ENCODE peak calls at places on chromosomes 11 and 22, in nine cellular contexts. One of them, this sample, is unnamed.

GRCh38 chr11:102990145-102990544 is 34.6 kb upstream of the MMP13 start:
- DNase-seq in sigmoid colon: no peak
- DNase-seq in CD4-positive, alpha-beta T cell: no peak
- DNase-seq in pancreas: no peak
- DNase-seq in brain microvascular endothelial cell: no peak
- DNase-seq in lower lobe of right lung: no peak
- DNase-seq in astrocyte: peak
- DNase-seq in mammary epithelial cell: no peak
- DNase-seq in HCT116: no peak
- DNase-seq in this sample: no peak

GRCh38 chr11:85939099-85940015 is 84.2 kb downstream of the CCDC83 start:
- DNase-seq in sigmoid colon: no peak
- DNase-seq in CD4-positive, alpha-beta T cell: no peak
- DNase-seq in pancreas: no peak
- DNase-seq in brain microvascular endothelial cell: no peak
- DNase-seq in lower lobe of right lung: no peak
- DNase-seq in astrocyte: no peak
- DNase-seq in mammary epithelial cell: no peak
- DNase-seq in HCT116: no peak
- DNase-seq in this sample: no peak

GRCh38 chr11:70072471-70073187 is 5.5 kb upstream of the ANO1 start:
- DNase-seq in sigmoid colon: peak
- DNase-seq in CD4-positive, alpha-beta T cell: no peak
- DNase-seq in pancreas: no peak
- DNase-seq in brain microvascular endothelial cell: no peak
- DNase-seq in lower lobe of right lung: no peak
- DNase-seq in astrocyte: no peak
- DNase-seq in mammary epithelial cell: no peak
- DNase-seq in HCT116: no peak
- DNase-seq in this sample: peak

GRCh38 chr11:83374311-83374710 is 88.1 kb upstream of the CCDC90B start:
- DNase-seq in sigmoid colon: no peak
- DNase-seq in CD4-positive, alpha-beta T cell: no peak
- DNase-seq in pancreas: no peak
- DNase-seq in brain microvascular endothelial cell: no peak
- DNase-seq in lower lobe of right lung: no peak
- DNase-seq in astrocyte: no peak
- DNase-seq in mammary epithelial cell: no peak
- DNase-seq in HCT116: no peak
- DNase-seq in this sample: no peak

GRCh38 chr11:122509091-122509490 is 146.4 kb upstream of the UBASH3B start:
- DNase-seq in sigmoid colon: no peak
- DNase-seq in CD4-positive, alpha-beta T cell: no peak
- DNase-seq in pancreas: no peak
- DNase-seq in brain microvascular endothelial cell: no peak
- DNase-seq in lower lobe of right lung: no peak
- DNase-seq in astrocyte: no peak
- DNase-seq in mammary epithelial cell: no peak
- DNase-seq in HCT116: no peak
- DNase-seq in this sample: no peak

GRCh38 chr11:25766332-25767015 is 565.5 kb upstream of the ANO3 start:
- DNase-seq in sigmoid colon: no peak
- DNase-seq in CD4-positive, alpha-beta T cell: no peak
- DNase-seq in pancreas: no peak
- DNase-seq in brain microvascular endothelial cell: peak
- DNase-seq in lower lobe of right lung: no peak
- DNase-seq in astrocyte: no peak
- DNase-seq in mammary epithelial cell: no peak
- DNase-seq in HCT116: no peak
- DNase-seq in this sample: no peak

GRCh38 chr11:23859087-23859486 is 637.8 kb upstream of the LUZP2 start:
- DNase-seq in sigmoid colon: no peak
- DNase-seq in CD4-positive, alpha-beta T cell: no peak
- DNase-seq in pancreas: no peak
- DNase-seq in brain microvascular endothelial cell: no peak
- DNase-seq in lower lobe of right lung: no peak
- DNase-seq in astrocyte: no peak
- DNase-seq in mammary epithelial cell: no peak
- DNase-seq in HCT116: no peak
- DNase-seq in this sample: no peak

GRCh38 chr11:74018331-74019005 is 9.6 kb upstream of the UCP3 start:
- DNase-seq in sigmoid colon: peak
- DNase-seq in CD4-positive, alpha-beta T cell: no peak
- DNase-seq in pancreas: peak
- DNase-seq in brain microvascular endothelial cell: peak
- DNase-seq in lower lobe of right lung: peak
- DNase-seq in astrocyte: peak
- DNase-seq in mammary epithelial cell: no peak
- DNase-seq in HCT116: no peak
- DNase-seq in this sample: peak

GRCh38 chr11:15062631-15063030 is 10.8 kb upstream of the CALCB start:
- DNase-seq in sigmoid colon: no peak
- DNase-seq in CD4-positive, alpha-beta T cell: no peak
- DNase-seq in pancreas: no peak
- DNase-seq in brain microvascular endothelial cell: no peak
- DNase-seq in lower lobe of right lung: no peak
- DNase-seq in astrocyte: no peak
- DNase-seq in mammary epithelial cell: peak
- DNase-seq in HCT116: no peak
- DNase-seq in this sample: no peak

GRCh38 chr11:15055620-15056356 is 17.6 kb upstream of the CALCB start:
- DNase-seq in sigmoid colon: no peak
- DNase-seq in CD4-positive, alpha-beta T cell: no peak
- DNase-seq in pancreas: no peak
- DNase-seq in brain microvascular endothelial cell: no peak
- DNase-seq in lower lobe of right lung: no peak
- DNase-seq in astrocyte: no peak
- DNase-seq in mammary epithelial cell: peak
- DNase-seq in HCT116: no peak
- DNase-seq in this sample: no peak

GRCh38 chr11:15057352-15057751 is 16.0 kb upstream of the CALCB start:
- DNase-seq in sigmoid colon: no peak
- DNase-seq in CD4-positive, alpha-beta T cell: no peak
- DNase-seq in pancreas: no peak
- DNase-seq in brain microvascular endothelial cell: no peak
- DNase-seq in lower lobe of right lung: no peak
- DNase-seq in astrocyte: no peak
- DNase-seq in mammary epithelial cell: no peak
- DNase-seq in HCT116: no peak
- DNase-seq in this sample: no peak

GRCh38 chr11:15053201-15053685 is 20.1 kb upstream of the CALCB start:
- DNase-seq in sigmoid colon: no peak
- DNase-seq in CD4-positive, alpha-beta T cell: no peak
- DNase-seq in pancreas: no peak
- DNase-seq in brain microvascular endothelial cell: no peak
- DNase-seq in lower lobe of right lung: no peak
- DNase-seq in astrocyte: no peak
- DNase-seq in mammary epithelial cell: peak
- DNase-seq in HCT116: peak
- DNase-seq in this sample: no peak

GRCh38 chr11:15059132-15059531 is 14.3 kb upstream of the CALCB start:
- DNase-seq in sigmoid colon: no peak
- DNase-seq in CD4-positive, alpha-beta T cell: no peak
- DNase-seq in pancreas: no peak
- DNase-seq in brain microvascular endothelial cell: no peak
- DNase-seq in lower lobe of right lung: no peak
- DNase-seq in astrocyte: no peak
- DNase-seq in mammary epithelial cell: no peak
- DNase-seq in HCT116: no peak
- DNase-seq in this sample: no peak
- H3K27ac ChIP-seq in sigmoid colon: no peak
- H3K27ac ChIP-seq in CD4-positive, alpha-beta T cell: no peak
- H3K27ac ChIP-seq in pancreas: no peak
- H3K27ac ChIP-seq in brain microvascular endothelial cell: no peak
- H3K27ac ChIP-seq in lower lobe of right lung: no peak
- H3K27ac ChIP-seq in astrocyte: no peak
- H3K27ac ChIP-seq in mammary epithelial cell: no peak
- H3K27ac ChIP-seq in HCT116: no peak
- H3K27ac ChIP-seq in this sample: no peak

GRCh38 chr22:21839765-21840140 is 27.7 kb downstream of the MAPK1 start:
- DNase-seq in sigmoid colon: no peak
- DNase-seq in CD4-positive, alpha-beta T cell: no peak
- DNase-seq in pancreas: no peak
- DNase-seq in brain microvascular endothelial cell: no peak
- DNase-seq in lower lobe of right lung: no peak
- DNase-seq in astrocyte: no peak
- DNase-seq in mammary epithelial cell: no peak
- DNase-seq in HCT116: no peak
- DNase-seq in this sample: no peak

GRCh38 chr22:21834869-21835268 is 32.6 kb downstream of the MAPK1 start:
- DNase-seq in sigmoid colon: no peak
- DNase-seq in CD4-positive, alpha-beta T cell: no peak
- DNase-seq in pancreas: no peak
- DNase-seq in brain microvascular endothelial cell: no peak
- DNase-seq in lower lobe of right lung: no peak
- DNase-seq in astrocyte: no peak
- DNase-seq in mammary epithelial cell: no peak
- DNase-seq in HCT116: no peak
- DNase-seq in this sample: no peak

GRCh38 chr22:21835378-21835777 is 32.1 kb downstream of the MAPK1 start:
- DNase-seq in sigmoid colon: no peak
- DNase-seq in CD4-positive, alpha-beta T cell: no peak
- DNase-seq in pancreas: no peak
- DNase-seq in brain microvascular endothelial cell: no peak
- DNase-seq in lower lobe of right lung: no peak
- DNase-seq in astrocyte: no peak
- DNase-seq in mammary epithelial cell: no peak
- DNase-seq in HCT116: no peak
- DNase-seq in this sample: no peak

GRCh38 chr22:21840236-21840823 is 27.1 kb downstream of the MAPK1 start:
- DNase-seq in sigmoid colon: no peak
- DNase-seq in CD4-positive, alpha-beta T cell: no peak
- DNase-seq in pancreas: no peak
- DNase-seq in brain microvascular endothelial cell: no peak
- DNase-seq in lower lobe of right lung: no peak
- DNase-seq in astrocyte: no peak
- DNase-seq in mammary epithelial cell: no peak
- DNase-seq in HCT116: no peak
- DNase-seq in this sample: no peak

DNA sequence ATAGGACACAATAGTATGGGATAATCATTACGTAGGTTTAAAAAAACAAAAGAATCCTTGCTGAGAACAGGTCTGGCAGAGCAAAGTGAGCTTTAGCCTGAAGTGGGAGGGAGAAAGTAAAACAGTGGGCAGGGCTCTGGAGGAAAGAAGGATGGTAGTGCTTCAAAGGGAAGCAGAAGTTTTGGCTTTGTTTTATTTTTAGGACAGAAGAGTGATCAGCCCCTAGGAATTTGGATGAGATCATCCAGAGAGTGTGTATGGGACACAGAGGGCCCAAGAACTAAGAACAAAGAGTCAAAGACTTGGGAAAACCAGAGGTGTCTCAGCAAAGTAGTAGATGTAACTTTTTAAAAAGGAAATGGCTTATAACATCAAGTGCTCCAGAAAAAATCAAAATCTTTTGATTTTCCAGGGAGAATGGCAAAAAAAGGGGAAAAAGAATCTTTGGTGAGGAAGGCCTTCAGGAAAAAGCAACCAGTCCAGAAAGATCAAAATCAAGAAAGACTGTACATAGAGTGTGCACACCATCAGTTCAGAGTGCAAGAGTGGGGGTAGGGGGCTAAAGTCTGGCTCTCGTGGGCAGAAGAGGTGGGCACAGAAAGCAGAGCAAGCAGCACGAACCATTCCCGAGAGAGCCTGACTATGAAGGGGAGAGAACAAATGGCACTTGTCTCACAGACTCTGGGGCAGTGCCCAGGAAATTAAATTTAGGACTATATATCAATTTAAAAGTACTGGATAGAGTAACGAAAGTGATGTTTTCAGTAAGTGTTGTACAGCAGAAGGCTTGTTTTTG is 30.1 kb downstream of the MAPK1 start:
- DNase-seq in sigmoid colon: no peak
- DNase-seq in CD4-positive, alpha-beta T cell: no peak
- DNase-seq in pancreas: no peak
- DNase-seq in brain microvascular endothelial cell: peak
- DNase-seq in lower lobe of right lung: no peak
- DNase-seq in astrocyte: peak
- DNase-seq in mammary epithelial cell: peak
- DNase-seq in HCT116: peak
- DNase-seq in this sample: no peak
- H3K27ac ChIP-seq in sigmoid colon: peak
- H3K27ac ChIP-seq in CD4-positive, alpha-beta T cell: no peak
- H3K27ac ChIP-seq in pancreas: peak
- H3K27ac ChIP-seq in brain microvascular endothelial cell: peak
- H3K27ac ChIP-seq in lower lobe of right lung: peak
- H3K27ac ChIP-seq in astrocyte: peak
- H3K27ac ChIP-seq in mammary epithelial cell: peak
- H3K27ac ChIP-seq in HCT116: peak
- H3K27ac ChIP-seq in this sample: peak

GRCh38 chr11:58060939-58061672 is 30.4 kb downstream of the OR6Q1 start:
- DNase-seq in sigmoid colon: no peak
- DNase-seq in CD4-positive, alpha-beta T cell: no peak
- DNase-seq in pancreas: no peak
- DNase-seq in brain microvascular endothelial cell: no peak
- DNase-seq in lower lobe of right lung: no peak
- DNase-seq in astrocyte: peak
- DNase-seq in mammary epithelial cell: peak
- DNase-seq in HCT116: no peak
- DNase-seq in this sample: no peak
- H3K27ac ChIP-seq in sigmoid colon: no peak
- H3K27ac ChIP-seq in CD4-positive, alpha-beta T cell: no peak
- H3K27ac ChIP-seq in pancreas: peak
- H3K27ac ChIP-seq in brain microvascular endothelial cell: no peak
- H3K27ac ChIP-seq in lower lobe of right lung: no peak
- H3K27ac ChIP-seq in astrocyte: peak
- H3K27ac ChIP-seq in mammary epithelial cell: peak
- H3K27ac ChIP-seq in HCT116: no peak
- H3K27ac ChIP-seq in this sample: no peak

GRCh38 chr11:30485222-30485621 is 100.9 kb downstream of the MPPED2 start:
- DNase-seq in sigmoid colon: no peak
- DNase-seq in CD4-positive, alpha-beta T cell: no peak
- DNase-seq in pancreas: no peak
- DNase-seq in brain microvascular endothelial cell: no peak
- DNase-seq in lower lobe of right lung: no peak
- DNase-seq in astrocyte: no peak
- DNase-seq in mammary epithelial cell: no peak
- DNase-seq in HCT116: no peak
- DNase-seq in this sample: no peak

GRCh38 chr11:30481385-30481784 is 104.8 kb downstream of the MPPED2 start:
- DNase-seq in sigmoid colon: no peak
- DNase-seq in CD4-positive, alpha-beta T cell: no peak
- DNase-seq in pancreas: no peak
- DNase-seq in brain microvascular endothelial cell: no peak
- DNase-seq in lower lobe of right lung: no peak
- DNase-seq in astrocyte: no peak
- DNase-seq in mammary epithelial cell: no peak
- DNase-seq in HCT116: no peak
- DNase-seq in this sample: no peak

GRCh38 chr11:30479899-30480298 is 106.3 kb downstream of the MPPED2 start:
- DNase-seq in sigmoid colon: no peak
- DNase-seq in CD4-positive, alpha-beta T cell: no peak
- DNase-seq in pancreas: no peak
- DNase-seq in brain microvascular endothelial cell: no peak
- DNase-seq in lower lobe of right lung: no peak
- DNase-seq in astrocyte: no peak
- DNase-seq in mammary epithelial cell: no peak
- DNase-seq in HCT116: no peak
- DNase-seq in this sample: no peak

GRCh38 chr11:30478923-30479322 is 107.2 kb downstream of the MPPED2 start:
- DNase-seq in sigmoid colon: peak
- DNase-seq in CD4-positive, alpha-beta T cell: no peak
- DNase-seq in pancreas: no peak
- DNase-seq in brain microvascular endothelial cell: no peak
- DNase-seq in lower lobe of right lung: no peak
- DNase-seq in astrocyte: no peak
- DNase-seq in mammary epithelial cell: no peak
- DNase-seq in HCT116: no peak
- DNase-seq in this sample: peak

DNA sequence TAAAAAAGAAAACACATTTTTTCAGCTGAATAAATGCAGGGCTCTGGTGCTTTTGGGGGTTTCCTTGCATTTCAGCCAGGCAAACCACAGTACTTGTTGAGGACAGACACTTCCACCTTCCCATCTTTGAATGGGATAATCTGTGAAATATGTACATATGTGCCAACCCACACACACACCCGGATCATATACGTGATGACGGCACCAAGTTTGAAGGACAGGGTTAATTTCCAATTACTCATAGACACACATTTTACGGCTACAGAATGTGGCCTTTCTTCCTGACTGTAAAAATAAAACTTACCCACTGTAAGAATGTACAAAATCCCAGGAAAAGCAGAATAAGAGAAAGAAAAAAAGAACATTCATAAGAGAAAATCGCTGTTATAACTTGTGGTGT is 104.3 kb downstream of the MPPED2 start:
- DNase-seq in sigmoid colon: no peak
- DNase-seq in CD4-positive, alpha-beta T cell: no peak
- DNase-seq in pancreas: no peak
- DNase-seq in brain microvascular endothelial cell: no peak
- DNase-seq in lower lobe of right lung: no peak
- DNase-seq in astrocyte: peak
- DNase-seq in mammary epithelial cell: no peak
- DNase-seq in HCT116: no peak
- DNase-seq in this sample: no peak
- H3K27ac ChIP-seq in sigmoid colon: peak
- H3K27ac ChIP-seq in CD4-positive, alpha-beta T cell: no peak
- H3K27ac ChIP-seq in pancreas: no peak
- H3K27ac ChIP-seq in brain microvascular endothelial cell: no peak
- H3K27ac ChIP-seq in lower lobe of right lung: no peak
- H3K27ac ChIP-seq in astrocyte: no peak
- H3K27ac ChIP-seq in mammary epithelial cell: no peak
- H3K27ac ChIP-seq in HCT116: no peak
- H3K27ac ChIP-seq in this sample: peak